ENCODE peak calls at places on chromosomes 2 and 18, in five cellular contexts. U, J, L, I and V are unnamed samples.
A peak's percentile ranks its signal among the peaks of the same experiment; 100 is the strongest.

GRCh38 chr2:232476791-232477190 is 10.8 kb downstream of the ECEL1 start:
- DNase-seq in U (no peak), J (no peak), L (no peak), I (no peak), V (no peak)

GRCh38 chr2:64260817-64261216 is 116.6 kb upstream of the PELI1 start:
- DNase-seq in U (no peak), J (peak; percentile 80), L (peak; percentile 51), I (no peak), V (peak; percentile 53)

GRCh38 chr2:238081561-238081960 is 18.6 kb upstream of the ESPNL start:
- DNase-seq in U (no peak), J (no peak), L (no peak), I (no peak), V (no peak)

GRCh38 chr2:39094717-39095363 is 26.0 kb downstream of the SOS1 start:
- DNase-seq in U (no peak), J (no peak), L (peak; percentile 84), I (no peak), V (no peak)

GRCh38 chr2:133884739-133885381 is 316.6 kb upstream of the NCKAP5 start:
- DNase-seq in U (no peak), J (no peak), L (no peak), I (no peak), V (no peak)

GRCh38 chr2:196336715-196337617 is 165.6 kb upstream of the STK17B start:
- DNase-seq in U (no peak), J (no peak), L (peak; percentile 56), I (no peak), V (no peak)

GRCh38 chr2:235654115-235654514 is 160.3 kb downstream of the AGAP1 start:
- DNase-seq in U (no peak), J (no peak), L (no peak), I (no peak), V (no peak)

GRCh38 chr2:198060277-198060676 is 255.9 kb downstream of the PLCL1 start:
- DNase-seq in U (no peak), J (no peak), L (no peak), I (no peak), V (no peak)

GRCh38 chr2:121476714-121477113 is 54.0 kb upstream of the RNU4ATAC start:
- DNase-seq in U (no peak), J (no peak), L (peak; percentile 18), I (no peak), V (no peak)

GRCh38 chr2:136696438-136696837 is 68.9 kb upstream of the THSD7B start:
- DNase-seq in U (no peak), J (no peak), L (no peak), I (no peak), V (no peak)

GRCh38 chr2:109242222-109242653 is 113.2 kb downstream of the SH3RF3 start:
- DNase-seq in U (no peak), J (no peak), L (no peak), I (no peak), V (peak; percentile 81)

GRCh38 chr2:102235491-102235890 is 48.7 kb downstream of the IL1RL2 start:
- DNase-seq in U (no peak), J (peak; percentile 68), L (peak; percentile 67), I (no peak), V (no peak)

GRCh38 chr2:45132551-45132950 is 123.3 kb upstream of the SIX2 start:
- DNase-seq in U (no peak), J (no peak), L (no peak), I (no peak), V (no peak)

GRCh38 chr2:230347659-230348305 is 20.8 kb downstream of the SP140L start:
- DNase-seq in U (no peak), J (no peak), L (peak; percentile 57), I (no peak), V (no peak)

GRCh38 chr2:8719528-8719927 is 37.7 kb downstream of the ID2 start:
- DNase-seq in U (no peak), J (no peak), L (no peak), I (no peak), V (no peak)

GRCh38 chr18:44723366-44723765 is 42.7 kb downstream of the SETBP1 start:
- DNase-seq in U (no peak), J (no peak), L (no peak), I (no peak), V (no peak)

GRCh38 chr2:128405467-128405900 is 86.8 kb upstream of the HS6ST1 start:
- DNase-seq in U (no peak), J (no peak), L (no peak), I (no peak), V (no peak)

GRCh38 chr18:79211844-79212243 is 142.7 kb downstream of the ATP9B start:
- DNase-seq in U (no peak), J (no peak), L (peak; percentile 6), I (no peak), V (no peak)

GRCh38 chr2:113826346-113827285 is 63.3 kb upstream of the ACTR3 start:
- DNase-seq in U (no peak), J (no peak), L (no peak), I (no peak), V (no peak)

GRCh38 chr2:189128961-189129360 is 50.6 kb downstream of the COL5A2 start:
- DNase-seq in U (no peak), J (no peak), L (no peak), I (no peak), V (no peak)

GRCh38 chr2:197011777-197012641 is 85.5 kb upstream of the PGAP1 start:
- DNase-seq in U (no peak), J (no peak), L (peak; percentile 65), I (no peak), V (no peak)

GRCh38 chr2:237980751-237981150 is 13.9 kb downstream of the UBE2F start:
- DNase-seq in U (no peak), J (no peak), L (no peak), I (no peak), V (no peak)

GRCh38 chr2:123366438-123366837 is 658.6 kb upstream of the CNTNAP5 start:
- DNase-seq in U (no peak), J (no peak), L (no peak), I (no peak), V (no peak)

GRCh38 chr2:30136729-30137444 is 9.9 kb upstream of the YPEL5 start:
- DNase-seq in U (no peak), J (no peak), L (no peak), I (no peak), V (no peak)

GRCh38 chr18:24633121-24633520 is 172.7 kb downstream of the HRH4 start:
- DNase-seq in U (no peak), J (no peak), L (peak; percentile 86), I (no peak), V (no peak)

DNA sequence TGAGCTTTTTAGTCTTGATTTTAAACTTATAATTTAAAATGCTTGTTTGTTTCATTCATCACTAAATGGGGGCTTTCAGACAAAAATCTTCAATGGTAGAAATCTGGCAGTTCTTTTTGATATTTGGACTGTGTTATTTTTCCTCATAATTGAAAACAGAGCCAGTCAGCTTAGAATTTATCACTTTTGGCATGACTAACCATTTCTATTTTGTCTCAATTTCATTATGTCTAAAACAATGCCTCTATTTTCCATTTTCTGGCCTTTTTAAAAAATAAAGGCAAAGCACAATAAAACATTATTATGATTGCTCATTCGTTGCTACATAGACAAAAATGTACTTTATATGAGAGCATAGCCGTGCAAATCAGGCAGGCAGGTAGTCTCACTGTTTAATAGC is 434.5 kb downstream of the XIRP2 start:
- DNase-seq in U (no peak), J (no peak), L (no peak), I (no peak), V (no peak)
- H3K27ac ChIP-seq in U (no peak overlapping the region), J (no peak overlapping the region), L (no peak overlapping the region), I (no peak overlapping the region), V (no peak overlapping the region)

GRCh38 chr2:98503481-98504096 is 58.9 kb downstream of the INPP4A start:
- DNase-seq in U (no peak), J (no peak), L (no peak), I (no peak), V (no peak)

GRCh38 chr2:98501223-98501622 is 56.6 kb downstream of the INPP4A start:
- DNase-seq in U (no peak), J (no peak), L (no peak), I (no peak), V (no peak)

GRCh38 chr2:98500561-98500960 is 55.9 kb downstream of the INPP4A start:
- DNase-seq in U (no peak), J (no peak), L (no peak), I (no peak), V (no peak)

GRCh38 chr2:98502556-98503335 is 58.1 kb downstream of the INPP4A start:
- DNase-seq in U (no peak), J (no peak), L (peak; percentile 50), I (no peak), V (no peak)

GRCh38 chr2:98501896-98502295 is 57.2 kb downstream of the INPP4A start:
- DNase-seq in U (no peak), J (no peak), L (no peak), I (no peak), V (no peak)
- H3K4me1 ChIP-seq in U (peaks cover 17% of the 10 kb centered on the region), J (peaks cover 38% of the 10 kb centered on the region), L (peaks cover 7% of the 10 kb centered on the region), I (peaks cover 63% of the 10 kb centered on the region), V (peaks cover 26% of the 10 kb centered on the region)

GRCh38 chr2:181459646-181460045 is 2.5 kb downstream of the ITGA4 start:
- DNase-seq in U (no peak), J (no peak), L (peak; percentile 39), I (no peak), V (no peak)
- H3K4me3 ChIP-seq in U (peak overlapping the region; percentile 73), J (no peak overlapping the region), L (peak overlapping the region; percentile 91), I (peak overlapping the region; percentile 81), V (no peak overlapping the region)

DNA sequence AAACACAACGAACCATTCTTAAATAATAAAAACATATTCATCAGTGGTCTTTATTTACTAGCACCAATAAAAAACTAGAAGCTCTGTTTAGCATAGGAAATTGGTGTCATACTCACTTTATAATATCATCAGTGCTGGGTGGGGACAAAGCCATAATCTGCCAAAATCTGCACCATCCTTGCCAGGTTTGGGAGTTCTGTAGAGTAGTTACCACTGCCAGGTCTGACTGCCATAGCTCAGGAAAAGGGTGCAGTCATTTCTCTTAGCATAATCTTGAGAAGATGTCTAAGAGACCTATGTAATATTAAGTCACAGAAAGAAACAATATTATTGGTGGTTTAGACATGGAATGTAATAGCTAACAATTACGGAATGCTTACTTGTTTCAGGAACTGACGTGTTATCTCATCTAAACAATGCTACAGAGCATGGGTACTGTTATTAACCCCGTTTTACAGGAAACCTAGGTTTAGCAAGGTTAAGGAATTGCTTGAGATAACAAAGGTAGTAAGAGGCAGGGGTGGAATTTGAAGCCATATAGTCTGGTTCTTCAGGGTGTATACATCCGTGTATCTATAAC is 1.6 kb upstream of the MARCHF7 start:
- DNase-seq in U (no peak), J (no peak), L (peak; percentile 68), I (no peak), V (no peak)
- H3K27ac ChIP-seq in U (peak overlapping the region; percentile 95), J (peak overlapping the region; percentile 99), L (no peak overlapping the region), I (no peak overlapping the region), V (peak overlapping the region; percentile 36)

GRCh38 chr2:43293744-43294695 is 67.6 kb upstream of the ZFP36L2 start:
- DNase-seq in U (peak; percentile 46), J (no peak), L (peak; percentile 99), I (no peak), V (no peak)
- H3K4me1 ChIP-seq in U (no peaks in the 10 kb centered on the region), J (peaks cover 27% of the 10 kb centered on the region), L (peaks cover 11% of the 10 kb centered on the region), I (no peaks in the 10 kb centered on the region), V (peaks cover 6% of the 10 kb centered on the region)

GRCh38 chr2:104768694-104769093 is 85.2 kb upstream of the POU3F3 start:
- DNase-seq in U (no peak), J (no peak), L (no peak), I (no peak), V (no peak)
- H3K4me3 ChIP-seq in U (no peak overlapping the region), J (no peak overlapping the region), L (no peak overlapping the region), I (no peak overlapping the region), V (no peak overlapping the region)

GRCh38 chr18:23231340-23232021 is 96.2 kb downstream of the CABLES1 start:
- DNase-seq in U (peak; percentile 72), J (no peak), L (peak; percentile 97), I (peak; percentile 50), V (peak; percentile 83)
- H3K27ac ChIP-seq in U (peak overlapping the region; percentile 93), J (peak overlapping the region; percentile 68), L (peak overlapping the region; percentile 57), I (peak overlapping the region; percentile 2), V (peak overlapping the region; percentile 32)